ENCODE peak calls at places on chromosomes 11 and 22, in six cellular contexts. L, D, Y, G, K and N are unnamed samples.

GRCh38 chr11:8318536-8318935 is 54.9 kb upstream of the LMO1 start:
- DNase-seq in L (no peak), D (no peak), Y (peak; percentile 6), G (no peak), K (no peak), N (no peak)

GRCh38 chr11:2267306-2267861 is 3.0 kb downstream of the ASCL2 start:
- DNase-seq in L (no peak), D (no peak), Y (no peak), G (no peak), K (no peak), N (no peak)

GRCh38 chr11:61429346-61429690 is 457 bp downstream of the CPSF7 start:
- DNase-seq in L (peak; percentile 90), D (peak; percentile 48), Y (peak; percentile 92), G (peak; percentile 66), K (peak; percentile 67), N (no peak)

GRCh38 chr11:17063171-17064002 is 14.1 kb downstream of the RPS13 start:
- DNase-seq in L (peak; percentile 87), D (no peak), Y (peak; percentile 25), G (peak; percentile 16), K (peak; percentile 58), N (no peak)

GRCh38 chr22:40009953-40010751 is 15.4 kb downstream of the FAM83F start:
- DNase-seq in L (no peak), D (no peak), Y (peak; percentile 62), G (no peak), K (no peak), N (no peak)

GRCh38 chr11:66881927-66882452 is 25.1 kb downstream of the LRFN4 start:
- DNase-seq in L (no peak), D (no peak), Y (no peak), G (no peak), K (no peak), N (no peak)

GRCh38 chr11:921921-922678 is 3.6 kb upstream of the AP2A2 start:
- DNase-seq in L (no peak), D (no peak), Y (peak; percentile 58), G (no peak), K (no peak), N (no peak)

GRCh38 chr22:44344407-44344806 is 31.7 kb upstream of the SHISAL1 start:
- DNase-seq in L (no peak), D (no peak), Y (peak; percentile 62), G (no peak), K (no peak), N (no peak)

GRCh38 chr11:15801616-15802015 is 554.7 kb downstream of the SOX6 start:
- DNase-seq in L (no peak), D (no peak), Y (no peak), G (no peak), K (no peak), N (no peak)

GRCh38 chr22:45159652-45160462 is 3.9 kb upstream of the NUP50 start:
- DNase-seq in L (no peak), D (no peak), Y (no peak), G (no peak), K (no peak), N (no peak)